ENCODE peak calls at places on chromosomes 11 and 22, in nine cellular contexts. V, I, N, W, B, R, E, T and G are unnamed samples.
A peak's percentile ranks its signal among the peaks of the same experiment; 100 is the strongest.

GRCh38 chr11:43982421-43982820 is 40.0 kb downstream of the C11orf96 start:
- DNase-seq in V (no peak), I (no peak), N (no peak), W (no peak), B (no peak), R (no peak), E (no peak), T (no peak), G (no peak)

GRCh38 chr22:43534916-43535315 is 123.1 kb downstream of the MPPED1 start:
- DNase-seq in V (peak; percentile 11), I (no peak), N (no peak), W (no peak), B (no peak), R (no peak), E (no peak), T (no peak), G (no peak)

GRCh38 chr22:49734882-49735281 is 92.8 kb downstream of the BRD1 start:
- DNase-seq in V (peak; percentile 8), I (peak; percentile 48), N (no peak), W (peak; percentile 50), B (no peak), R (no peak), E (no peak), T (no peak), G (peak; percentile 15)

GRCh38 chr11:108115495-108116140 is 5.7 kb upstream of the ACAT1 start:
- DNase-seq in V (peak; percentile 91), I (no peak), N (peak; percentile 92), W (peak; percentile 95), B (peak; percentile 62), R (peak; percentile 66), E (no peak), T (no peak), G (no peak)

GRCh38 chr11:36010010-36010740 is 66.3 kb downstream of the LDLRAD3 start:
- DNase-seq in V (no peak), I (no peak), N (peak; percentile 79), W (no peak), B (no peak), R (no peak), E (no peak), T (no peak), G (no peak)

GRCh38 chr11:113349528-113349927 is 35.1 kb downstream of the TTC12 start:
- DNase-seq in V (no peak), I (no peak), N (no peak), W (no peak), B (no peak), R (no peak), E (no peak), T (no peak), G (no peak)

GRCh38 chr22:44331881-44332714 is 19.3 kb upstream of the SHISAL1 start:
- DNase-seq in V (no peak), I (no peak), N (no peak), W (no peak), B (peak; percentile 79), R (no peak), E (no peak), T (no peak), G (peak; percentile 86)

GRCh38 chr11:61083601-61084147 is 18.6 kb upstream of the CD5 start:
- DNase-seq in V (no peak), I (no peak), N (no peak), W (peak; percentile 28), B (no peak), R (no peak), E (no peak), T (no peak), G (no peak)

GRCh38 chr11:30533445-30533947 is 52.7 kb downstream of the MPPED2 start:
- DNase-seq in V (no peak), I (no peak), N (no peak), W (no peak), B (no peak), R (no peak), E (no peak), T (no peak), G (no peak)

GRCh38 chr22:49046546-49047305 is 780.9 kb downstream of the BRD1 start:
- DNase-seq in V (no peak), I (no peak), N (no peak), W (peak; percentile 61), B (peak; percentile 86), R (peak; percentile 64), E (peak; percentile 14), T (peak; percentile 19), G (peak; percentile 87)

GRCh38 chr22:46561435-46561905 is 24.1 kb upstream of the CELSR1 start:
- DNase-seq in V (no peak), I (no peak), N (peak; percentile 37), W (no peak), B (peak; percentile 57), R (peak; percentile 56), E (no peak), T (peak; percentile 86), G (peak; percentile 63)

GRCh38 chr11:122951231-122951630 is 30.4 kb downstream of the BSX start:
- DNase-seq in V (no peak), I (no peak), N (no peak), W (no peak), B (peak; percentile 72), R (no peak), E (no peak), T (no peak), G (no peak)

GRCh38 chr11:810040-810567 is 337 bp downstream of the RPLP2 start:
- DNase-seq in V (no peak), I (no peak), N (no peak), W (no peak), B (no peak), R (no peak), E (no peak), T (no peak), G (no peak)

GRCh38 chr11:130726234-130726559 is 190.1 kb downstream of the SNX19 start:
- DNase-seq in V (no peak), I (no peak), N (peak; percentile 65), W (no peak), B (no peak), R (no peak), E (no peak), T (no peak), G (no peak)

GRCh38 chr11:62444271-62444833 is 25.5 kb downstream of the SCGB1A1 start:
- DNase-seq in V (peak; percentile 30), I (no peak), N (peak; percentile 74), W (peak; percentile 88), B (peak; percentile 41), R (peak; percentile 70), E (peak; percentile 39), T (no peak), G (peak; percentile 92)

GRCh38 chr22:33811686-33812085 is 108.6 kb downstream of the LARGE1 start:
- DNase-seq in V (no peak), I (no peak), N (peak; percentile 76), W (peak; percentile 71), B (peak; percentile 26), R (no peak), E (no peak), T (no peak), G (no peak)

GRCh38 chr11:84103096-84103495 is 816.9 kb upstream of the CCDC90B start:
- DNase-seq in V (no peak), I (no peak), N (no peak), W (no peak), B (peak; percentile 87), R (peak; percentile 26), E (no peak), T (no peak), G (no peak)

GRCh38 chr22:23036684-23037428 is 33.5 kb upstream of the GNAZ start:
- DNase-seq in V (no peak), I (no peak), N (peak; percentile 47), W (no peak), B (no peak), R (no peak), E (no peak), T (no peak), G (peak; percentile 17)

GRCh38 chr11:95453616-95454118 is 222.7 kb upstream of the SESN3 start:
- DNase-seq in V (peak; percentile 72), I (no peak), N (no peak), W (peak; percentile 80), B (no peak), R (peak; percentile 39), E (no peak), T (no peak), G (no peak)

GRCh38 chr11:19868281-19868821 is 155.7 kb downstream of the NAV2 start:
- DNase-seq in V (no peak), I (no peak), N (peak; percentile 95), W (no peak), B (no peak), R (no peak), E (no peak), T (no peak), G (peak; percentile 31)

GRCh38 chr11:68383976-68384501 is 71.6 kb downstream of the LRP5 start:
- DNase-seq in V (peak; percentile 71), I (no peak), N (peak; percentile 35), W (peak; percentile 81), B (peak; percentile 72), R (peak; percentile 72), E (peak; percentile 56), T (peak; percentile 24), G (peak; percentile 87)

GRCh38 chr11:85123752-85124231 is 503.4 kb downstream of the DLG2 start:
- DNase-seq in V (no peak), I (no peak), N (no peak), W (no peak), B (no peak), R (no peak), E (no peak), T (peak; percentile 24), G (no peak)

GRCh38 chr11:60363542-60364525 is 14.5 kb upstream of the MS4A7 start:
- DNase-seq in V (peak; percentile 71), I (no peak), N (peak; percentile 42), W (no peak), B (peak; percentile 76), R (peak; percentile 67), E (peak; percentile 20), T (peak; percentile 79), G (peak; percentile 40)

GRCh38 chr22:19495562-19496323 is 16.0 kb downstream of the CDC45 start:
- DNase-seq in V (no peak), I (no peak), N (peak; percentile 45), W (no peak), B (no peak), R (no peak), E (no peak), T (no peak), G (no peak)

GRCh38 chr11:67006029-67006884 is 16.7 kb upstream of the SYT12 start:
- DNase-seq in V (no peak), I (no peak), N (peak; percentile 52), W (no peak), B (peak; percentile 23), R (peak; percentile 8), E (no peak), T (peak; percentile 50), G (peak; percentile 61)

GRCh38 chr11:100918551-100919500 is 210.8 kb downstream of the PGR start:
- DNase-seq in V (peak; percentile 80), I (no peak), N (no peak), W (no peak), B (peak; percentile 25), R (no peak), E (no peak), T (no peak), G (no peak)

GRCh38 chr11:125082611-125083311 is 19.7 kb downstream of the SLC37A2 start:
- DNase-seq in V (no peak), I (no peak), N (peak; percentile 70), W (no peak), B (no peak), R (no peak), E (no peak), T (no peak), G (peak; percentile 13)

GRCh38 chr22:44214187-44214586 is 33.5 kb downstream of the PARVG start:
- DNase-seq in V (no peak), I (peak; percentile 51), N (no peak), W (no peak), B (no peak), R (no peak), E (no peak), T (no peak), G (no peak)

GRCh38 chr11:125337836-125338235 is 158.2 kb downstream of the FEZ1 start:
- DNase-seq in V (no peak), I (no peak), N (peak; percentile 14), W (no peak), B (no peak), R (no peak), E (no peak), T (no peak), G (no peak)

GRCh38 chr11:67695606-67696005 is 21.2 kb upstream of the ALDH3B2 start:
- DNase-seq in V (no peak), I (no peak), N (no peak), W (no peak), B (no peak), R (no peak), E (no peak), T (no peak), G (no peak)

GRCh38 chr22:27028093-27028492 is 370.7 kb downstream of the MIAT start:
- DNase-seq in V (no peak), I (no peak), N (no peak), W (no peak), B (no peak), R (no peak), E (no peak), T (no peak), G (no peak)